ENCODE peak calls at places on chromosomes 11 and 22, in ten cellular contexts. I, G, B, K, N, O, A, J, X and M are unnamed samples.
A peak's percentile ranks its signal among the peaks of the same experiment; 100 is the strongest.

GRCh38 chr11:12232819-12233601 is 122.6 kb downstream of the MICAL2 start:
- DNase-seq in B (peak; percentile 81), X (no peak), K (no peak), A (no peak), G (peak; percentile 96), I (no peak), N (no peak), J (no peak), O (peak; percentile 70), M (no peak)

GRCh38 chr11:102831128-102831708 is 12.2 kb downstream of the MMP3 start:
- DNase-seq in N (no peak), G (no peak), O (peak; percentile 45), A (no peak), I (no peak), J (no peak), K (no peak), X (no peak), B (peak; percentile 51), M (no peak)

GRCh38 chr11:76170473-76170872 is 35.8 kb downstream of the WNT11 start:
- DNase-seq in B (no peak), K (no peak), J (no peak), O (no peak), I (no peak), X (no peak), G (no peak), N (no peak), A (no peak), M (no peak)

GRCh38 chr11:62399172-62399867 is 19.5 kb upstream of the SCGB1A1 start:
- DNase-seq in A (no peak), I (no peak), O (no peak), J (no peak), G (no peak), B (no peak), X (no peak), N (peak; percentile 85), K (peak; percentile 40), M (no peak)

GRCh38 chr22:39429186-39429585 is 27.6 kb upstream of the MGAT3 start:
- DNase-seq in J (no peak), A (no peak), N (no peak), B (no peak), G (no peak), X (no peak), K (peak; percentile 64), I (no peak), O (no peak), M (no peak)

GRCh38 chr11:134025086-134025437 is 43.8 kb upstream of the JAM3 start:
- DNase-seq in X (no peak), J (no peak), B (no peak), K (no peak), O (no peak), A (no peak), N (peak; percentile 79), I (no peak), G (no peak), M (no peak)

GRCh38 chr11:46712874-46713576 is 6.0 kb upstream of the F2 start:
- DNase-seq in X (no peak), B (no peak), K (no peak), O (no peak), J (no peak), G (no peak), I (no peak), N (no peak), A (no peak), M (no peak)

GRCh38 chr11:67273260-67273990 is 7.2 kb downstream of the GRK2 start:
- DNase-seq in A (no peak), X (no peak), B (no peak), N (peak; percentile 75), I (no peak), G (no peak), O (no peak), K (peak; percentile 81), J (no peak), M (no peak)

GRCh38 chr11:107591098-107591445 is at the start of gene ELMOD1:
- DNase-seq in B (peak; percentile 40), I (peak; percentile 8), G (peak; percentile 61), X (no peak), A (peak; percentile 17), N (peak; percentile 68), K (peak; percentile 78), O (no peak), J (peak; percentile 26), M (no peak)

GRCh38 chr11:130247289-130247688 is 67.4 kb downstream of the ZBTB44 start:
- DNase-seq in A (no peak), O (no peak), B (no peak), X (no peak), K (no peak), I (no peak), N (no peak), J (no peak), G (no peak), M (no peak)

GRCh38 chr11:69919659-69920499 is 100.7 kb upstream of the FGF3 start:
- DNase-seq in X (no peak), K (peak; percentile 53), J (no peak), G (no peak), N (peak; percentile 56), I (no peak), A (no peak), B (no peak), O (no peak), M (no peak)

GRCh38 chr22:26651840-26652239 is 5.5 kb upstream of the MIAT start:
- DNase-seq in N (no peak), A (no peak), J (no peak), X (no peak), B (no peak), G (no peak), K (no peak), O (no peak), I (no peak), M (no peak)

GRCh38 chr11:64777449-64778222 is 706 bp downstream of the SF1 start:
- DNase-seq in X (peak; percentile 85), I (peak; percentile 79), N (peak; percentile 89), K (peak; percentile 95), G (peak; percentile 60), B (peak; percentile 82), A (peak; percentile 70), O (peak; percentile 48), J (peak; percentile 62), M (peak; percentile 62)

GRCh38 chr11:130051077-130051476 is 18.6 kb upstream of the APLP2 start:
- DNase-seq in G (no peak), J (no peak), X (no peak), K (no peak), B (no peak), I (no peak), O (no peak), A (no peak), N (no peak), M (no peak)

GRCh38 chr22:46963672-46964545 is 201.5 kb downstream of the TBC1D22A start:
- DNase-seq in O (no peak), G (no peak), N (no peak), I (no peak), B (no peak), X (peak; percentile 60), A (no peak), J (no peak), K (no peak), M (peak; percentile 23)